ENCODE peak calls at places on chromosomes 12 and 14, in five cellular contexts. One of them, this sample, is unnamed.

GRCh38 chr12:74152370-74152769 is 385.3 kb upstream of the ATXN7L3B start:
- DNase-seq in SK-N-SH: no peak
- DNase-seq in K562: no peak
- DNase-seq in GM12878: no peak
- DNase-seq in HepG2: no peak
- DNase-seq in this sample: no peak

GRCh38 chr12:48021485-48022179 is 17.4 kb upstream of the COL2A1 start:
- DNase-seq in SK-N-SH: no peak
- DNase-seq in HepG2: no peak
- DNase-seq in GM12878: no peak
- DNase-seq in K562: no peak
- DNase-seq in this sample: no peak

GRCh38 chr12:52534482-52534881 is 14.3 kb upstream of the KRT5 start:
- DNase-seq in SK-N-SH: no peak
- DNase-seq in HepG2: no peak
- DNase-seq in GM12878: no peak
- DNase-seq in K562: no peak
- DNase-seq in this sample: no peak

GRCh38 chr14:30608533-30609006 is 13.5 kb upstream of the SCFD1 start:
- DNase-seq in HepG2: no peak
- DNase-seq in SK-N-SH: no peak
- DNase-seq in K562: no peak
- DNase-seq in GM12878: no peak
- DNase-seq in this sample: no peak

GRCh38 chr14:74906923-74907620 is 16.0 kb downstream of the RPS6KL1 start:
- DNase-seq in K562: no peak
- DNase-seq in GM12878: no peak
- DNase-seq in HepG2: no peak
- DNase-seq in SK-N-SH: no peak
- DNase-seq in this sample: no peak

GRCh38 chr12:20089077-20089476 is 279.3 kb upstream of the PDE3A start:
- DNase-seq in GM12878: no peak
- DNase-seq in HepG2: no peak
- DNase-seq in K562: no peak
- DNase-seq in SK-N-SH: no peak
- DNase-seq in this sample: no peak

GRCh38 chr14:104882325-104882973 is 17.4 kb downstream of the CEP170B start:
- DNase-seq in K562: peak
- DNase-seq in GM12878: no peak
- DNase-seq in SK-N-SH: peak
- DNase-seq in HepG2: no peak
- DNase-seq in this sample: no peak

GRCh38 chr12:120417917-120418316 is 20.0 kb upstream of the COX6A1 start:
- DNase-seq in HepG2: no peak
- DNase-seq in SK-N-SH: no peak
- DNase-seq in GM12878: no peak
- DNase-seq in K562: no peak
- DNase-seq in this sample: no peak

GRCh38 chr14:105196228-105196960 is 15.3 kb upstream of the NUDT14 start:
- DNase-seq in GM12878: no peak
- DNase-seq in K562: peak
- DNase-seq in HepG2: peak
- DNase-seq in SK-N-SH: no peak
- DNase-seq in this sample: no peak

GRCh38 chr14:75662966-75663365 is 1.9 kb downstream of the TTLL5 start:
- DNase-seq in GM12878: no peak
- DNase-seq in K562: no peak
- DNase-seq in HepG2: no peak
- DNase-seq in SK-N-SH: no peak
- DNase-seq in this sample: no peak

GRCh38 chr14:103830511-103831270 is 16.7 kb downstream of the PPP1R13B start:
- DNase-seq in HepG2: no peak
- DNase-seq in GM12878: no peak
- DNase-seq in K562: no peak
- DNase-seq in SK-N-SH: no peak
- DNase-seq in this sample: no peak

GRCh38 chr12:49093746-49094103 is 876 bp downstream of the DHH start:
- DNase-seq in SK-N-SH: peak
- DNase-seq in HepG2: no peak
- DNase-seq in GM12878: no peak
- DNase-seq in K562: no peak
- DNase-seq in this sample: no peak

GRCh38 chr12:124159655-124160054 is 135.2 kb upstream of the RFLNA start:
- DNase-seq in HepG2: no peak
- DNase-seq in SK-N-SH: peak
- DNase-seq in K562: no peak
- DNase-seq in GM12878: no peak
- DNase-seq in this sample: no peak

GRCh38 chr14:71863049-71863448 is 69.2 kb upstream of the RGS6 start:
- DNase-seq in K562: no peak
- DNase-seq in SK-N-SH: no peak
- DNase-seq in HepG2: no peak
- DNase-seq in GM12878: no peak
- DNase-seq in this sample: no peak

GRCh38 chr12:70535896-70536374 is 101.3 kb downstream of the PTPRB start:
- DNase-seq in K562: no peak
- DNase-seq in SK-N-SH: no peak
- DNase-seq in HepG2: peak
- DNase-seq in GM12878: no peak
- DNase-seq in this sample: no peak

GRCh38 chr12:124396544-124397398 is 101.9 kb downstream of the RFLNA start:
- DNase-seq in HepG2: no peak
- DNase-seq in K562: peak
- DNase-seq in SK-N-SH: peak
- DNase-seq in GM12878: no peak
- DNase-seq in this sample: no peak

GRCh38 chr12:72723732-72724131 is 451.6 kb downstream of the TRHDE start:
- DNase-seq in GM12878: no peak
- DNase-seq in HepG2: no peak
- DNase-seq in SK-N-SH: no peak
- DNase-seq in K562: no peak
- DNase-seq in this sample: no peak

GRCh38 chr12:88417531-88417930 is 162.7 kb downstream of the KITLG start:
- DNase-seq in GM12878: no peak
- DNase-seq in SK-N-SH: no peak
- DNase-seq in K562: no peak
- DNase-seq in HepG2: no peak
- DNase-seq in this sample: no peak

GRCh38 chr14:103828315-103828967 is 18.9 kb downstream of the PPP1R13B start:
- DNase-seq in SK-N-SH: no peak
- DNase-seq in HepG2: no peak
- DNase-seq in K562: no peak
- DNase-seq in GM12878: no peak
- DNase-seq in this sample: no peak

GRCh38 chr12:13436696-13437391 is 240.3 kb downstream of the EMP1 start:
- DNase-seq in GM12878: no peak
- DNase-seq in K562: peak
- DNase-seq in HepG2: no peak
- DNase-seq in SK-N-SH: peak
- DNase-seq in this sample: peak

GRCh38 chr14:103725739-103726395 is 10.3 kb downstream of the ZFYVE21 start:
- DNase-seq in SK-N-SH: no peak
- DNase-seq in K562: no peak
- DNase-seq in HepG2: no peak
- DNase-seq in GM12878: no peak
- DNase-seq in this sample: no peak

GRCh38 chr12:96303656-96304055 is 96.6 kb downstream of the CDK17 start:
- DNase-seq in K562: no peak
- DNase-seq in SK-N-SH: no peak
- DNase-seq in HepG2: no peak
- DNase-seq in GM12878: no peak
- DNase-seq in this sample: no peak

GRCh38 chr12:131209082-131210070 is 255.7 kb downstream of the ADGRD1 start:
- DNase-seq in GM12878: no peak
- DNase-seq in SK-N-SH: no peak
- DNase-seq in K562: no peak
- DNase-seq in HepG2: no peak
- DNase-seq in this sample: no peak

GRCh38 chr14:90062852-90063539 is 1.2 kb downstream of the KCNK13 start:
- DNase-seq in SK-N-SH: no peak
- DNase-seq in HepG2: no peak
- DNase-seq in GM12878: no peak
- DNase-seq in K562: no peak
- DNase-seq in this sample: no peak

GRCh38 chr12:22252057-22252456 is 82.5 kb downstream of the ST8SIA1 start:
- DNase-seq in SK-N-SH: no peak
- DNase-seq in K562: no peak
- DNase-seq in GM12878: no peak
- DNase-seq in HepG2: no peak
- DNase-seq in this sample: no peak

GRCh38 chr12:57146925-57147640 is at the start of gene LRP1-AS:
- DNase-seq in SK-N-SH: no peak
- DNase-seq in HepG2: peak
- DNase-seq in GM12878: no peak
- DNase-seq in K562: no peak
- DNase-seq in this sample: no peak

GRCh38 chr12:113658030-113658655 is 186.5 kb upstream of the LHX5 start:
- DNase-seq in HepG2: no peak
- DNase-seq in SK-N-SH: no peak
- DNase-seq in K562: no peak
- DNase-seq in GM12878: no peak
- DNase-seq in this sample: no peak

GRCh38 chr12:15982071-15982470 is 70.9 kb downstream of the DERA start:
- DNase-seq in HepG2: no peak
- DNase-seq in SK-N-SH: no peak
- DNase-seq in K562: no peak
- DNase-seq in GM12878: no peak
- DNase-seq in this sample: no peak

GRCh38 chr12:15979096-15980091 is 68.3 kb downstream of the DERA start:
- DNase-seq in SK-N-SH: peak
- DNase-seq in K562: peak
- DNase-seq in HepG2: peak
- DNase-seq in GM12878: no peak
- DNase-seq in this sample: no peak

GRCh38 chr12:15982471-15982870 is 71.3 kb downstream of the DERA start:
- DNase-seq in K562: no peak
- DNase-seq in HepG2: no peak
- DNase-seq in SK-N-SH: peak
- DNase-seq in GM12878: no peak
- DNase-seq in this sample: no peak

GRCh38 chr12:15977999-15978398 is 66.9 kb downstream of the DERA start:
- DNase-seq in SK-N-SH: no peak
- DNase-seq in K562: no peak
- DNase-seq in GM12878: no peak
- DNase-seq in HepG2: no peak
- DNase-seq in this sample: no peak

DNA sequence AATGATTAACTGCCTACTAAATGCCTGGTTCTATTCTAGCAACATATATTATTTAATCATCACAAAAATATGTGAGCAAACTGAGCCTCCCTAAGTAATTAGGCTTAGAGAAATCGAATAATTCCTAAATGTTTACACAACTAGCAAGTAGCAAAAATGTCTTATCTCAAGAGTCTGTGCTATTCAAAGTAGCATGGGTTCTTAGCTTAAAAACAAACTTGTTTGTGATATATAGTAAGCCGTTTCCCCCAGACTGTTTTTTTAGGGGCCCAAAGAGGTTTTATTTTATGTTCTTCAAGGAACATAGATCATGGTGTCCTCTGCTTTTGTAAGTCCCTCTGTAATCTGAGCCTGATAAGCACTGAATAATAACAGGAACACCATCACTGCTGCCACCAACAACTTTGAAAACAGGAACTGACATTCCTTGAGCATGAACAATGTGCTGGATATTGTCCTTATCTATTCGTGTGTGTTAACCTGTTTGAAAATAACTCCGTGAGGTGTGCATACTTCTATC is 67.4 kb downstream of the DERA start:
- DNase-seq in GM12878: no peak
- DNase-seq in HepG2: no peak
- DNase-seq in SK-N-SH: no peak
- DNase-seq in K562: no peak
- DNase-seq in this sample: no peak
- TF ChIP-seq REST in GM12878: no peak
- TF ChIP-seq REST in HepG2: no peak
- TF ChIP-seq REST in SK-N-SH: no peak
- TF ChIP-seq REST in K562: no peak
- TF ChIP-seq REST in this sample: no peak

DNA sequence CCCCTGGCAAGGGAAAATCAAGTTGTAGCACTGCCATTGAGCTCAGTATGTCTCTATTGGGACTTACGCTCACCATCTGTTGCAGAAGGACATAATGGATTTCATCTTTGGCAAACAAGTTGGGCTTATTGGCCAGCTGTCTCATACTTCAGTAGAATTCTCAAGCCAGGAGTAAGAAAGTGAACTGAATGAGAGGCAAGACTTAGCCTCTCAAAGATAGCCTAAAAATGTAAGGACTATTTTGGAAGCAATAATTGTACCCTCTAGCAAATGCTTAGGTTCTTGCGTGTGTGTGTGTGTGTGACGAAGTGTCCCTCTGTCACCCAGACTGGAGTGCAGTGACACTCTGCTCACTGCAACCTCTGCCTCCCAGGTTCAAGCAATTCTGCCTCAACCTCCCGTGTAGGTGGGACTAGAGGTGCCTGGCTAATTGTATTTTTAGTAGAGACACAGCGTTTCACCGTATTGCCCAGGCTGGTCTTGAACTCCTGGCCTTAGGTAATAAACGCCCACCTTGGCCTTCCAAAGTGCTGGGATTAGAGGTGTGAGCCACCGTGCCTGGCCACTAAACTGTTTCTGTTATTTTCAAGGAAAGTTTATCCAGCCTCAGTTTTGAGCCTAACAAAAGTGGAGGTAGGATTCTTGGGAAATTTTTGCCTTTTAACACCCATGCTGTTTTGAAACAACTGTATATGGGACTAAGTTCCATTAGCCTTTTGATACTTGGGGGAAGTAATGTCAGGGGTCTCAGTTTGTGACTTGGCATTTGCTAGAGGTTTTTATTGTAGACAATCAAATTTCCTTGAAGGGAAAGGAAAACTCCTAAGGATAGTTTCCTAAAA is 7.0 kb downstream of the HNRNPA1 start:
- DNase-seq in SK-N-SH: no peak
- DNase-seq in GM12878: no peak
- DNase-seq in K562: peak
- DNase-seq in HepG2: no peak
- DNase-seq in this sample: no peak
- TF ChIP-seq GABPA in SK-N-SH: no peak
- TF ChIP-seq GABPA in GM12878: no peak
- TF ChIP-seq GABPA in K562: no peak
- TF ChIP-seq GABPA in HepG2: no peak
- TF ChIP-seq GABPA in this sample: no peak

GRCh38 chr12:39329876-39330275 is 113.0 kb downstream of the KIF21A start:
- DNase-seq in K562: no peak
- DNase-seq in GM12878: no peak
- DNase-seq in SK-N-SH: no peak
- DNase-seq in HepG2: no peak
- DNase-seq in this sample: no peak
- H3K27ac ChIP-seq in K562: no peak
- H3K27ac ChIP-seq in GM12878: no peak
- H3K27ac ChIP-seq in SK-N-SH: no peak
- H3K27ac ChIP-seq in HepG2: no peak
- H3K27ac ChIP-seq in this sample: no peak

DNA sequence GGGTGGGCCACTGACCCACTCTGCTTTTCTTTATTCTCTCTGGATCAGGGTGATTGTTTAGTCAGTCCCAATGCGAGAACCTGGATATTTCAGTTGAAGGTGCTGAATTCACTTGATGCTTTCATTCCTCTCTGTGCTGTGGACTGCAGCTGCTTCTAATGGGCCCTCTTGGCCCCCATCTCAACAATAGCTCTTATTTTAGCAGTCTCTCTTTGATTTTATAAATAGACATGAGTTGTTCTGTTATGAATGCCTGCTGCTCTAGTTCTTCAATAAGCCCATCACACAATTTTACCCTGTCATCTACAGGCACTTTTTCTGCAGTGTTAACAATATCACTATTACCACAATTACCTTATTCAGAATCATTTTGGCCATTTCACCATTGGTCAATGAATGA is 54.1 kb upstream of the YARS2 start:
- DNase-seq in K562: no peak
- DNase-seq in GM12878: no peak
- DNase-seq in SK-N-SH: no peak
- DNase-seq in HepG2: no peak
- DNase-seq in this sample: no peak
- TF ChIP-seq REST in K562: no peak
- TF ChIP-seq REST in GM12878: no peak
- TF ChIP-seq REST in SK-N-SH: no peak
- TF ChIP-seq REST in HepG2: no peak
- TF ChIP-seq REST in this sample: no peak